ENCODE peak calls at places on chromosomes 11 and 22, in five cellular contexts. G, C, X, V and R are unnamed samples.

GRCh38 chr11:61683961-61684869 is 4.0 kb downstream of the DAGLA start:
- DNase-seq in G (no peak), C (peak; percentile 76), X (no peak), V (no peak), R (no peak)

GRCh38 chr11:83033972-83034672 is 37.6 kb downstream of the RAB30 start:
- DNase-seq in G (no peak), C (peak; percentile 88), X (no peak), V (no peak), R (no peak)

GRCh38 chr11:110514967-110515366 is 85.2 kb downstream of the FDX1 start:
- DNase-seq in G (no peak), C (no peak), X (no peak), V (no peak), R (no peak)

GRCh38 chr22:48740086-48740730 is 1087.5 kb downstream of the BRD1 start:
- DNase-seq in G (no peak), C (no peak), X (no peak), V (peak; percentile 58), R (no peak)

GRCh38 chr11:114441921-114442320 is 2.7 kb downstream of the REXO2 start:
- DNase-seq in G (no peak), C (no peak), X (no peak), V (no peak), R (no peak)

GRCh38 chr11:119320593-119321524 is 3.9 kb upstream of the MCAM start:
- DNase-seq in G (peak; percentile 64), C (peak; percentile 74), X (peak; percentile 55), V (peak; percentile 88), R (no peak)

GRCh38 chr11:17720796-17721171 is 1.4 kb downstream of the MYOD1 start:
- DNase-seq in G (no peak), C (no peak), X (no peak), V (no peak), R (no peak)

GRCh38 chr11:112421854-112422253 is 161.2 kb upstream of the PLET1 start:
- DNase-seq in G (no peak), C (no peak), X (no peak), V (no peak), R (no peak)

GRCh38 chr11:46920709-46921108 is 2.4 kb upstream of the LRP4 start:
- DNase-seq in G (no peak), C (peak; percentile 99), X (no peak), V (no peak), R (peak; percentile 35)

GRCh38 chr11:123300874-123301695 is 106.0 kb upstream of the CLMP start:
- DNase-seq in G (no peak), C (peak; percentile 63), X (no peak), V (no peak), R (no peak)

GRCh38 chr11:111719379-111719778 is 46.8 kb downstream of the PPP2R1B start:
- DNase-seq in G (no peak), C (peak; percentile 74), X (no peak), V (no peak), R (no peak)

GRCh38 chr11:123577081-123577598 is 77.3 kb downstream of the SCN3B start:
- DNase-seq in G (peak; percentile 79), C (peak; percentile 24), X (peak; percentile 67), V (peak; percentile 93), R (no peak)

GRCh38 chr11:118434123-118434552 is 2.2 kb upstream of the KMT2A start:
- DNase-seq in G (no peak), C (peak; percentile 60), X (no peak), V (no peak), R (no peak)

GRCh38 chr11:11239959-11240358 is 113.1 kb downstream of the CSNK2A3 start:
- DNase-seq in G (no peak), C (no peak), X (no peak), V (no peak), R (no peak)

GRCh38 chr22:28989035-28989464 is 72.6 kb downstream of the C22orf31 start:
- DNase-seq in G (no peak), C (peak; percentile 82), X (no peak), V (no peak), R (no peak)

GRCh38 chr11:86458294-86459001 is 83.8 kb downstream of the CCDC81 start:
- DNase-seq in G (no peak), C (no peak), X (no peak), V (no peak), R (no peak)

GRCh38 chr11:9029477-9029876 is 25.7 kb upstream of the NRIP3 start:
- DNase-seq in G (no peak), C (no peak), X (no peak), V (no peak), R (no peak)

GRCh38 chr22:49856766-49857618 is 3.3 kb downstream of the ZBED4 start:
- DNase-seq in G (no peak), C (no peak), X (no peak), V (no peak), R (no peak)

GRCh38 chr11:19237381-19237780 is 3.4 kb downstream of the E2F8 start:
- DNase-seq in G (no peak), C (no peak), X (no peak), V (no peak), R (no peak)

GRCh38 chr11:118628861-118629549 is 21.6 kb downstream of the PHLDB1 start:
- DNase-seq in G (no peak), C (no peak), X (no peak), V (peak; percentile 37), R (no peak)

GRCh38 chr11:84430661-84431060 is 1144.5 kb upstream of the CCDC90B start:
- DNase-seq in G (no peak), C (no peak), X (no peak), V (no peak), R (no peak)

GRCh38 chr22:20116951-20117645 is at the start of gene TRMT2A:
- DNase-seq in G (peak; percentile 99), C (peak; percentile 98), X (peak; percentile 96), V (peak; percentile 99), R (peak; percentile 96)
- TF ChIP-seq CTCF in G (peak; percentile 32), C (peak; percentile 6), X (no peak), V (no peak), R (peak; percentile 10)

DNA sequence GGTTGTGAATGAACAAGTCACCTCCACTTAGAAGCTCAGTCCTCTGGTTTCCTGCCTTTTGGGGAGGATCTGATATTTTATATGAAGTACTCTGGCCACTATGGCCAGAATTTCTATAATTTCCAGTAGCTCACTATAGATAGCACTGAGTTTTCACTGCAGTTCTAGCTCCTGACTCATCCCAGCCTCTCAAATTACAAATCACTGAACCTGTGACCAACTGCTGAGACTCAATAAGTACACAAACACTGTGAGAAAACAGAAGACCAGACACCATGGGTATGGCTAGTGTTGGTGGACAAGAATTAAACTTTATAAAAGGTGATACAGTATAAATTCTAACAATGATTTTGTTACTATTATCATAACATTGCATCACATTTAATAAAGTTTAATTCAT is 47.1 kb upstream of the UCP3 start:
- DNase-seq in G (no peak), C (peak; percentile 79), X (no peak), V (no peak), R (no peak)
- H3K27ac ChIP-seq in G (no peak overlapping the region), C (no peak overlapping the region), X (no peak overlapping the region), V (no peak overlapping the region), R (no peak overlapping the region)

GRCh38 chr11:29530961-29531360 is 485.9 kb downstream of the KCNA4 start:
- DNase-seq in G (no peak), C (no peak), X (no peak), V (no peak), R (no peak)

GRCh38 chr11:29527391-29527936 is 489.4 kb downstream of the KCNA4 start:
- DNase-seq in G (no peak), C (peak; percentile 80), X (no peak), V (no peak), R (no peak)
- TF ChIP-seq CTCF in G (peak; percentile 22), C (peak; percentile 3), X (no peak), V (no peak), R (no peak)

DNA sequence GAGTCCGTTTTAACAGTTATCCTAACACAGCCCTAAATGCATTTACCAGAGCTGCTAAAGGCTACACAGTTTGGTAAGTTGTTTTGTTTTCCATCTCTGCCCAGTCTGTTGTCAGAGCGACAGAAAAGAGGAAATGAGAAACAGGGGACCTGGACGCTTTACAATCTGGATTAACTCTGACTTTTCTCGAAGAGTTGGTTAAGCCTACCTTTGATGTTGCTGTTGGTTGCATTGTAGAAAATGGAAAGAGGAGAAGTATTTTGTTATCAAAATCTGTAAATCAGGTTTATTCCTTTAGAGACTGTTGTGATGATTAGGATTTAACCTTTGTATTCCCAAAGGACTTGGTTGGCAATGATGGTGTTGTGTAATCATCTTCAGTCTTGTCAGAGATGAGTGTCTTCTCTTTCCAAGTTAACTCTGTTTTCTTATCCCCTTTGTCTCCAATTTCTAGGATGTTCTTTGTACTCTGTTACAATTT is 471 bp downstream of the ANGPTL5 start:
- DNase-seq in G (no peak), C (peak; percentile 38), X (no peak), V (no peak), R (no peak)
- H3K27ac ChIP-seq in G (peak overlapping the region; percentile 85), C (peak overlapping the region; percentile 73), X (peak overlapping the region; percentile 68), V (peak overlapping the region; percentile 80), R (peak overlapping the region; percentile 93)

GRCh38 chr11:124930799-124931198 is 5.0 kb downstream of the HEPACAM start:
- DNase-seq in G (no peak), C (no peak), X (no peak), V (no peak), R (no peak)
- TF ChIP-seq CTCF in G (no peak), C (no peak), X (no peak), V (no peak), R (no peak)

DNA sequence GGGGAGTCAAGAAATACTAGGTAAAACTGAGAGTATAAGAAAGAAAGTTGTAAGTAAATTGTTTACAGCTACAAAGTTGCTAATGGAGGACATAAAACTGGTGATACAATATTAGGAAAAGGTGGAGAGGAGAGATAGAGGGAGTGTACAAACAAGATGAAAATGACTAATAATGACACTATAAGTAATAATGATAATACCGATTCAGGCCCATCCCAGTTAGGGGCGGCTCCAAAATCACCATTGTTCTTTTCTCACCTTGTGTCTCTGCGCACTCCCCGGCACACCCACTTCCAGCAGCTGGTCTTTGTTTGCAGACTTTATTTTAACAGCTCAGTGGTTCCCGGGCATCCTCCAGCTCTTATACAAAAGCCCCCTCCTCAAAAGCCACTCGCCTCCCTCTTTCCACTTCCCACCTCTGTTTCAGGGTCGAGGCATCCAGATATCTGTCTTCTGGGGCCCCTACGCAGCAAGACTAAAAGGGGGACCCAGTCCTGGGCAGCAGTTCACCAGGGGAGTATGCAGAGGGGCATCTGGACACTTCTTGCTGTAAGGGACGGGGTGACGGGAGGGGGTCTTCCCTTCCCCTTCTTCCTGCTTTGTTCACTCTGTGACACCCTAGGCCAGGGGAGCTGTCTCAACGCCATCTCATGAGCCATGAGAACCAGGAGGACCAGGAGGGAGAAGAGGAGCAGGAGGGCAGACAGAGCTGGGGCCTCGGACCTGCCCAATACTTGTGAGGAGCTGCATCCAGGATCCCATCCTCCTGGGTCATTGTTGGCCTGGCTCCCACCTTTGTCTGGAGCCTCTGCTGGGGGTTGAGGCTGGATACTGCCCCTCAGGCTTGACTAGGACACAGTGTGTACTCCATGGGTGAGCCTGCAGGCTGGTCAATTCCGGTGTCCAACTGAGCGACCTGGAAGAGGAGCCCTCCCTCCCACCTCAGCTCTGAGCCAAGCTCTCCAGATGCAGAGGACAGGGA is 2.7 kb downstream of the APOL2 start:
- DNase-seq in G (no peak), C (no peak), X (no peak), V (no peak), R (no peak)
- H3K27ac ChIP-seq in G (no peak overlapping the region), C (no peak overlapping the region), X (no peak overlapping the region), V (peak overlapping the region; percentile 90), R (no peak overlapping the region)